ENCODE peak calls at places on chromosomes 7 and 10, in five cellular contexts. D is fibroblast of lung; J is lung; M is CD4-positive, alpha-beta T cell; R is hepatocyte. A is an unnamed sample.

GRCh38 chr10:103942866-103943265 is 24.1 kb upstream of the SLK start:
- DNase-seq in D (no peak), R (no peak), J (no peak), M (no peak), A (no peak)

GRCh38 chr10:91410638-91411367 is 659 bp downstream of the HECTD2 start:
- DNase-seq in J (peak; percentile 57), D (peak; percentile 68), R (peak; percentile 38), M (no peak), A (no peak)

GRCh38 chr7:47227762-47228177 is 354.1 kb downstream of the TNS3 start:
- DNase-seq in R (peak; percentile 49), M (no peak), D (peak; percentile 87), J (no peak), A (no peak)

GRCh38 chr10:103877861-103878260 is 22.5 kb upstream of the SH3PXD2A start:
- DNase-seq in R (no peak), J (no peak), M (no peak), D (no peak), A (no peak)

GRCh38 chr10:86688398-86688921 is 20.1 kb downstream of the LDB3 start:
- DNase-seq in J (peak; percentile 60), M (peak; percentile 21), D (peak; percentile 77), R (peak; percentile 77), A (peak; percentile 54)

GRCh38 chr10:44066211-44066837 is 318.6 kb downstream of the CXCL12 start:
- DNase-seq in J (no peak), R (no peak), M (no peak), D (no peak), A (no peak)

GRCh38 chr7:192035-192649 is at the start of gene FAM20C:
- DNase-seq in J (peak; percentile 77), R (peak; percentile 94), M (no peak), D (peak; percentile 84), A (peak; percentile 79)

GRCh38 chr10:72098301-72099053 is 10.1 kb upstream of the SPOCK2 start:
- DNase-seq in J (no peak), D (no peak), R (peak; percentile 81), M (no peak), A (no peak)

GRCh38 chr7:81029523-81029922 is 110.7 kb upstream of the SEMA3C start:
- DNase-seq in M (no peak), D (no peak), J (no peak), R (no peak), A (no peak)

GRCh38 chr10:74275755-74276154 is 124.7 kb downstream of the ADK start:
- DNase-seq in R (no peak), M (no peak), J (no peak), D (no peak), A (no peak)

GRCh38 chr10:96255569-96256335 is 15.6 kb downstream of the BLNK start:
- DNase-seq in M (no peak), R (no peak), D (no peak), J (no peak), A (no peak)

GRCh38 chr10:17768957-17769356 is 17.0 kb downstream of the TMEM236 start:
- DNase-seq in J (no peak), R (no peak), D (peak; percentile 42), M (no peak), A (no peak)

GRCh38 chr10:93579089-93579488 is 12.6 kb downstream of the FFAR4 start:
- DNase-seq in D (no peak), M (no peak), R (peak; percentile 71), J (no peak), A (no peak)

GRCh38 chr7:111486472-111487142 is 75.7 kb downstream of the IMMP2L start:
- DNase-seq in D (peak; percentile 77), J (no peak), M (no peak), R (peak; percentile 65), A (no peak)

GRCh38 chr7:151745706-151746105 is 131.2 kb downstream of the PRKAG2 start:
- DNase-seq in D (no peak), M (no peak), J (no peak), R (no peak), A (no peak)

GRCh38 chr10:86285136-86285790 is 81.3 kb downstream of the GRID1 start:
- DNase-seq in M (no peak), D (no peak), J (peak; percentile 11), R (no peak), A (no peak)

GRCh38 chr10:72567421-72567820 is 58.5 kb downstream of the MICU1 start:
- DNase-seq in J (peak; percentile 54), R (no peak), M (no peak), D (peak; percentile 15), A (no peak)

GRCh38 chr7:74033372-74034311 is 5.7 kb downstream of the ELN start:
- DNase-seq in D (peak; percentile 72), J (peak; percentile 47), M (no peak), R (peak; percentile 49), A (peak; percentile 58)

GRCh38 chr10:119973261-119973660 is 80.7 kb downstream of the SEC23IP start:
- DNase-seq in R (no peak), M (no peak), J (no peak), D (no peak), A (no peak)

GRCh38 chr10:51034769-51035168 is 39.5 kb upstream of the PRKG1 start:
- DNase-seq in R (no peak), J (no peak), M (no peak), D (no peak), A (no peak)

GRCh38 chr10:118106426-118106825 is 59.7 kb upstream of the RAB11FIP2 start:
- DNase-seq in R (peak; percentile 40), M (no peak), J (no peak), D (peak; percentile 31), A (no peak)

GRCh38 chr10:110460111-110460809 is 37.4 kb upstream of the DUSP5 start:
- DNase-seq in M (no peak), J (no peak), R (no peak), D (no peak), A (no peak)

GRCh38 chr7:107696330-107696946 is 35.8 kb downstream of the SLC26A4 start:
- DNase-seq in R (no peak), M (no peak), J (no peak), D (no peak), A (no peak)

GRCh38 chr7:83936056-83936703 is 258.4 kb downstream of the SEMA3A start:
- DNase-seq in D (peak; percentile 88), M (peak; percentile 21), R (peak; percentile 82), J (peak; percentile 49), A (no peak)

GRCh38 chr7:29243777-29244655 is 49.4 kb downstream of the CHN2 start:
- DNase-seq in M (peak; percentile 18), J (no peak), D (no peak), R (no peak), A (no peak)

GRCh38 chr7:35802649-35803048 is 1.8 kb downstream of the SEPTIN7 start:
- DNase-seq in R (no peak), D (no peak), J (no peak), M (peak; percentile 9), A (no peak)

GRCh38 chr10:12357525-12358151 is 8.3 kb downstream of the CAMK1D start:
- DNase-seq in M (no peak), R (no peak), D (no peak), J (no peak), A (no peak)

GRCh38 chr10:109894516-109894915 is 28.8 kb downstream of the XPNPEP1 start:
- DNase-seq in D (peak; percentile 94), J (peak; percentile 40), R (no peak), M (no peak), A (peak; percentile 76)

GRCh38 chr7:76318488-76319353 is 16.2 kb downstream of the HSPB1 start:
- DNase-seq in M (peak; percentile 49), D (peak; percentile 90), R (peak; percentile 85), J (peak; percentile 81), A (peak; percentile 86)

DNA sequence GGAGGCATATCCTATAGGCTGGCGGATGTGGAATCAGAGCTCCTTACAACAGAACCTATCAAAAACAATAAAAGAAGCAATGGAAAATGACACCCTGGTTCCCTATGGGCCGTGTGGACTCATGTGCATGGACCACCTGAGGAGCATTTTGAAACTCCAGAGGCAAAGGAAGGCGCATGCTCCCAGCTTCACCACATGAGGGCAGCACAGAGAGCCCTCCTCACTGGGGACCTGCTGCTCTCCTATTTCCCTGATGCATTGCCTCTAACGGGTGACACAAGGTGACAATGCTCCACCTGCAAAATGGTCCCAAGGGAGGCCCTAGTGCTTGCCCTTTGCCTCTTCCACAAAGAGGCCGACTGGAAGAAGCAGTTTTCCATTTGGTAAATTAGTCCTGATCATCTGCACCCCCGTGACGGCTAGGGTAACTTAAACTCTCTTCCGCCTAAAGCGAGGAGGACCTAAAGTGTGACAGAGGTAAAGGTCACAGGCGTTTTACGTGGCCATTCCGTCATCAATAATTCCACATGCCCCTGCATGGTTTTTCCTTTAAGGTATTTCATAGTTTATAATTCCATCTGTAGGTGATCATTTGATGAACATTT is 67.7 kb downstream of the GPAM start:
- DNase-seq in R (peak; percentile 58), M (no peak), D (peak; percentile 3), J (peak; percentile 39), A (no peak)
- TF ChIP-seq CTCF in R (peak; percentile 55), M (peak; percentile 47), D (peak; percentile 60), J (no peak), A (peak; percentile 55)

GRCh38 chr7:149743481-149743880 is 29.9 kb downstream of the ZNF467 start:
- DNase-seq in R (no peak), D (no peak), M (no peak), J (no peak), A (no peak)

GRCh38 chr7:149742075-149742701 is 31.2 kb downstream of the ZNF467 start:
- DNase-seq in J (peak; percentile 72), D (peak; percentile 51), M (no peak), R (peak; percentile 75), A (peak; percentile 55)

GRCh38 chr7:149735779-149736477 is 37.5 kb downstream of the ZNF467 start:
- DNase-seq in M (no peak), D (no peak), J (no peak), R (no peak), A (no peak)

GRCh38 chr7:149736478-149737360 is 36.7 kb downstream of the ZNF467 start:
- DNase-seq in D (peak; percentile 12), J (no peak), M (no peak), R (no peak), A (no peak)

GRCh38 chr7:149741629-149742028 is 31.8 kb downstream of the ZNF467 start:
- DNase-seq in J (no peak), M (no peak), D (no peak), R (no peak), A (no peak)
- TF ChIP-seq CTCF in J (no peak), M (no peak), D (no peak), R (no peak), A (no peak)

DNA sequence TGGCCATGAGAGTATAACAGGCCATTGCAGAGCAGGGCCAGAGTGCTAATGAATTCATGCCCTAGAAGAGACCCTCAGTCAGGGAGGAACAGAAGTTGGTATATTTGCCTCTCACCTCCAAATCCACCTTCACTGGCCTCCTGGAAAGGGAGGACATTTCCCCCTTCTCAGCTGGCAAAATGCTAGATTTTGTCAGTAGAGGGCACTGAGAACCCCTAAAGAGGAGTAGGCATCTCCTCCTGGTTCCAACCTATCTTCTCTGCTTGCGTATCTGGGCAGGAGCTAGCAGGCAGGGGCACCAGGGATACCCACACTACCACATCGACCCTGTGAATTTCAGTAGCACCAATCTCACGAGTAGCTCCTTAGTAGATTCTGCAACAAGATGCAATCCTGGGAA is 79.8 kb upstream of the GHITM start:
- DNase-seq in M (no peak), D (no peak), J (no peak), R (no peak), A (no peak)
- TF ChIP-seq CTCF in M (no peak), D (no peak), J (no peak), R (peak; percentile 7), A (no peak)

DNA sequence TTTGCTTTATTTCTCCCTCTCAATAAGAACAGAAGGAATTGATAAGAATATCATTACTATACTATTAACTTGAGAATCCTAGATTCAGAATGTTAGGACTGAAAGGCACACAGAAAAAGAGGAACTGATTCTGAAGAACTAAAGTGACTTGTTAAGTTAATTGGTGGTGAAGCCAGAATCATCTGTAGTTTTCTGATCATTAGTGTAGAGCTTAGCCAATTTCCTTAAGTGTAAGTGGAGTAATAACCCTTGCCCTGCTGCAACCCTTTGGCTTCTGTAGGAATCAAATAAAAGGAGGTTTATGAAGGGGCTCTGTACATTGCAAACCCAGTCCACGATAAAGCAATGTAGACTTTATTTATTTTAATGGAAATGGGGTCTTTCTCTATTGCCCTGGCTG is 1186.0 kb downstream of the SORCS3 start:
- DNase-seq in J (no peak), M (no peak), D (no peak), R (no peak), A (no peak)
- TF ChIP-seq CTCF in J (no peak), M (no peak), D (no peak), R (no peak), A (no peak)